ENCODE peak calls at places on chromosome 18, in four cellular contexts. Z is GM12878, S is K562, Q is HepG2. P is an unnamed sample.

GRCh38 chr18:22469061-22469689 is 51.5 kb upstream of the CTAGE1 start:
- DNase-seq in Z (no peak), S (no peak), Q (no peak), P (no peak)

GRCh38 chr18:11741505-11742145 is 52.6 kb downstream of the GNAL start:
- DNase-seq in Z (no peak), S (peak), Q (peak), P (peak)

GRCh38 chr18:28176933-28177827 is at the start of gene CDH2:
- DNase-seq in Z (no peak), S (no peak), Q (peak), P (peak)

GRCh38 chr18:10420561-10421352 is 33.7 kb upstream of the APCDD1 start:
- DNase-seq in Z (no peak), S (no peak), Q (no peak), P (no peak)

GRCh38 chr18:78837766-78838165 is 141.9 kb upstream of the SALL3 start:
- DNase-seq in Z (no peak), S (no peak), Q (no peak), P (no peak)

GRCh38 chr18:48975817-48976649 is 25.3 kb upstream of the SMAD7 start:
- DNase-seq in Z (no peak), S (peak), Q (no peak), P (peak)

GRCh38 chr18:5431836-5432575 is 111.8 kb downstream of the EPB41L3 start:
- DNase-seq in Z (no peak), S (no peak), Q (no peak), P (no peak)

GRCh38 chr18:48730010-48730409 is 191.2 kb downstream of the CTIF start:
- DNase-seq in Z (no peak), S (no peak), Q (no peak), P (no peak)

GRCh38 chr18:11077548-11078187 is 71.7 kb downstream of the PIEZO2 start:
- DNase-seq in Z (no peak), S (no peak), Q (no peak), P (no peak)

GRCh38 chr18:32769242-32770180 is 3.3 kb downstream of the KLHL14 start:
- DNase-seq in Z (no peak), S (no peak), Q (peak), P (no peak)

GRCh38 chr18:50656396-50656795 is 96.5 kb downstream of the MAPK4 start:
- DNase-seq in Z (no peak), S (no peak), Q (no peak), P (no peak)

GRCh38 chr18:49878567-49878966 is 65.2 kb upstream of the ACAA2 start:
- DNase-seq in Z (no peak), S (no peak), Q (no peak), P (no peak)

GRCh38 chr18:60067426-60068210 is 167.8 kb downstream of the PMAIP1 start:
- DNase-seq in Z (no peak), S (no peak), Q (no peak), P (no peak)

GRCh38 chr18:46481847-46482245 is 175.2 kb downstream of the LOXHD1 start:
- DNase-seq in Z (no peak), S (no peak), Q (no peak), P (no peak)

GRCh38 chr18:75128911-75129716 is 79.8 kb downstream of the PTGR3 start:
- DNase-seq in Z (no peak), S (no peak), Q (no peak), P (no peak)

GRCh38 chr18:36627616-36628015 is 201.2 kb downstream of the TPGS2 start:
- DNase-seq in Z (no peak), S (no peak), Q (no peak), P (no peak)

GRCh38 chr18:9933865-9934264 is 20.0 kb downstream of the VAPA start:
- DNase-seq in Z (no peak), S (no peak), Q (no peak), P (no peak)

GRCh38 chr18:72849671-72850070 is 18.1 kb downstream of the NETO1 start:
- DNase-seq in Z (no peak), S (no peak), Q (no peak), P (no peak)

GRCh38 chr18:78069784-78070664 is 820.4 kb downstream of the GALR1 start:
- DNase-seq in Z (no peak), S (no peak), Q (no peak), P (no peak)

GRCh38 chr18:25422230-25422629 is 70.3 kb upstream of the ZNF521 start:
- DNase-seq in Z (no peak), S (no peak), Q (no peak), P (no peak)

GRCh38 chr18:57925706-57926105 is 118.3 kb upstream of the NEDD4L start:
- DNase-seq in Z (no peak), S (no peak), Q (peak), P (no peak)

GRCh38 chr18:10659594-10659993 is 133.8 kb downstream of the NAPG start:
- DNase-seq in Z (no peak), S (no peak), Q (no peak), P (no peak)

GRCh38 chr18:34522627-34523026 is 187.5 kb upstream of the DTNA start:
- DNase-seq in Z (no peak), S (no peak), Q (no peak), P (no peak)

GRCh38 chr18:33212363-33212762 is 228.2 kb downstream of the CCDC178 start:
- DNase-seq in Z (no peak), S (no peak), Q (no peak), P (no peak)

GRCh38 chr18:48441405-48441881 is 32.3 kb upstream of the ZBTB7C start:
- DNase-seq in Z (no peak), S (no peak), Q (no peak), P (no peak)

GRCh38 chr18:45962866-45963265 is 4.3 kb downstream of the EPG5 start:
- DNase-seq in Z (no peak), S (no peak), Q (no peak), P (no peak)

GRCh38 chr18:45378308-45378707 is 237.0 kb upstream of the SLC14A2 start:
- DNase-seq in Z (no peak), S (no peak), Q (no peak), P (no peak)

GRCh38 chr18:50190236-50190635 is 4.7 kb downstream of the MYO5B start:
- DNase-seq in Z (no peak), S (no peak), Q (peak), P (no peak)

GRCh38 chr18:58381676-58382411 is 247.0 kb downstream of the ALPK2 start:
- DNase-seq in Z (no peak), S (no peak), Q (no peak), P (no peak)

GRCh38 chr18:54205951-54206350 is 18.5 kb downstream of the MBD2 start:
- DNase-seq in Z (no peak), S (no peak), Q (no peak), P (no peak)

GRCh38 chr18:67215686-67216085 is 300.8 kb downstream of the DSEL start:
- DNase-seq in Z (no peak), S (no peak), Q (no peak), P (no peak)

GRCh38 chr18:31100598-31101147 is 1.5 kb downstream of the DSC2 start:
- DNase-seq in Z (no peak), S (peak), Q (peak), P (peak)

GRCh38 chr18:39480494-39481245 is 1915.1 kb upstream of the CELF4 start:
- DNase-seq in Z (no peak), S (no peak), Q (no peak), P (no peak)

DNA sequence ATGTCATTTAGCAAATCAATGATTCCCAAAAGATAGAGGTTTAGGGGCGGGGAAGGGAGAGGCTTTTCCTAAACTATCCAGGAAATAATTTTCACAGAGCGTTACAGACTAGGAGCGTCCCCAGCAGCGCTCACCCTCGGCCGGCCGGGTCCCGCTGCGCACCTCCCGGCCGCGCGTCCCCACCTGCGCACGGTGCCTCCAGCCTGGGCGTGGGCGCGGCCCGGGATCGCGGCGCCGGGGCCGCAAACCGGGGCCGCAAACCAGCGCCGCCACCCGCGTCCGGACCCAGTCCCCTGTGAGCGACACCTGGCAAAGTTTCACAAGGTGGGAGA is 681 bp upstream of the ZCCHC2 start:
- DNase-seq in Z (no peak), S (no peak), Q (no peak), P (peak)
- TF ChIP-seq TARDBP in Z (no peak), S (no peak), Q (no peak), P (no peak)

DNA sequence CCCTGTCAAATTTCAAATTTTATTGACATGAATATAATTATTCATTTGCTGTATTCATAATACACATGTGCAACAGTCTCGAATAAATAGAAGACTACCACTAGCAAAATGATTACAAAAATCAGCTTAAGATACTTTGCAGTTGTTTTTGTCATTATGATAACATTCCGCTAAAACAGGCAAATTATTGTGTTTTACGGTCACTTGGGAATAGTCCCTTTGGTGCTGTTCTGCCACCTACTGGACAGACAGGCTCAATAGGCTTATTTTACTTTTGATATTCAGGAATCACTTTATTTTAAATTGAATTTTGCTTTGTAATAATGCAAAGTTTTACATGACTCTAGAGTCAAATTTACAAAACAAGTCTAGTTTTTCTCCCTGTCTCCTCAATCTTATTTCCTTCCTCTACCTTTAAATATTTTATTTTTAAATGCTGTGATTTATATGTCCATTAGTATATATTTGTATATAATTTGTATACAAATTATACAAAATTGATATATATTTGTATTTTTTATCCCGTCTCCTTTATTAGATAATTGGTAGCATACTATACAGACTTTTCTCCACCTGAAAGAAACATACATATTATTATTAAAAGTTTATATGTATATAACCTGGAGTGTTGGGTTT is 456.3 kb downstream of the DLGAP1 start:
- DNase-seq in Z (no peak), S (peak), Q (peak), P (peak)
- TF ChIP-seq TARDBP in Z (no peak), S (no peak), Q (no peak), P (no peak)

DNA sequence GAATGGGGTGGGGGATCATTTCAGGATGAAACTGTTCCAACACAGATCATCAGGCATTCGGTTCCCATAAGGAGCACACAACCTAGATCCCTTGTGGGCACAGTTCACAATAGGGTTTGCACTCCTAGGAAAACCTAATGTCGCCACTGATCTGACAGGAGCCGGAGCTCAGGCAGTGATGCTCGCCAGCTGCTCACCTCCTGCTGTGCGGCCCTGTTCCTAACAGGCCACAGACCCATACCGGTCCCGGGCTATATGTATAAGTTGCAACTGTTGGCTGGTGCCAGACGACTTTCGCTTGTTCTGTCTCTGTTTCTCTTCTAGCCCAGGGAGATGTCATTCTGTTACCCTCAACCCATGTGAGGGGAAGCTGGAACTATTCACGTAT is 170.4 kb downstream of the BCL2 start:
- DNase-seq in Z (no peak), S (no peak), Q (no peak), P (no peak)
- TF ChIP-seq TARDBP in Z (no peak), S (no peak), Q (no peak), P (no peak)

GRCh38 chr18:24170389-24170788 is 31.5 kb downstream of the CABYR start:
- DNase-seq in Z (no peak), S (no peak), Q (peak), P (no peak)
- TF ChIP-seq TARDBP in Z (no peak), S (no peak), Q (no peak), P (no peak)

DNA sequence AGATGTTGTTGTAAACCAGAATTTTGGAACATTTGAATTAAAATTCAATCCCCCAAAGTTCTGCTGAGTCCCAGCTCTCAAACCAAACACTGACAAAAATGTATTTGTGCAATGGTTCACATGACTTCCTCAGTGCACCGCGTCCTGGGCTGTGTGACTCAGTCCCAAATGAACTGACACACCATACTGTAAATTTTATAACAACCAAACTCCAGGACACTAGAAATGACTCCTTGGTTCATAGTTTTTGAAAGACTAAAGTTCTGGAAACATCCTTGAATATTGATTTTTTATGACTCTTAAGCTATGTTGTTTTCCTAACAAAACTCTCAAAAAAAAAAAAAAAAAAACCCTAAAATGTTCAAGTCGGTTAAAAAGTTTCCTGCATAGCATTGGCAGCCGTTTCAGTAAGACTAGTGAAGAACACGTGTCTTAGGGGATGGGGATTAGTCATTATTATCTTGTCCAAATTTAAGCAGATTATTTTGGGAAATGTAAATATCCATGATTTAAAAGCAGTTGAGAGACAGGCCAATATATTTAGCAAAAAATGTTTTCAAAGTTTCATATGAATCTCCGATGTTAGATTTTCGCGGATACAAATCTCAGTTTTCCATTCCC is 282.1 kb upstream of the TCF4 start:
- DNase-seq in Z (no peak), S (no peak), Q (no peak), P (no peak)
- TF ChIP-seq TARDBP in Z (no peak), S (no peak), Q (no peak), P (no peak)